ENCODE peak calls at places on chromosomes 5 and 9, in four cellular contexts. N is prostate gland, V is H9, G is ovary. M is an unnamed sample.

GRCh38 chr5:51488803-51489642 is 105.8 kb downstream of the ISL1 start:
- DNase-seq in G (no peak), N (no peak), V (no peak), M (no peak)

GRCh38 chr9:8887369-8887768 is 1087.8 kb upstream of the DMAC1 start:
- DNase-seq in G (no peak), V (no peak), N (no peak), M (no peak)

GRCh38 chr9:85118990-85119755 is 449.6 kb downstream of the NTRK2 start:
- DNase-seq in N (no peak), V (no peak), G (no peak), M (no peak)

GRCh38 chr5:150309101-150309897 is 6.6 kb upstream of the ARSI start:
- DNase-seq in G (no peak), V (no peak), N (no peak), M (no peak)

GRCh38 chr9:98248737-98249474 is 6.5 kb downstream of the TBC1D2 start:
- DNase-seq in G (no peak), V (no peak), N (peak; percentile 90), M (no peak)

GRCh38 chr9:36742264-36742663 is 169.6 kb downstream of the MELK start:
- DNase-seq in N (no peak), V (no peak), G (no peak), M (no peak)

GRCh38 chr5:97231025-97231636 is 48.1 kb upstream of the RIOK2 start:
- DNase-seq in G (no peak), N (peak; percentile 34), V (peak; percentile 30), M (peak; percentile 58)

GRCh38 chr9:87336407-87336806 is 161.3 kb upstream of the DAPK1 start:
- DNase-seq in N (no peak), G (no peak), V (no peak), M (peak; percentile 3)

GRCh38 chr9:104784098-104784497 is 20.2 kb downstream of the NIPSNAP3B start:
- DNase-seq in N (no peak), V (no peak), G (no peak), M (no peak)

GRCh38 chr5:42022383-42022782 is 97.3 kb downstream of the FBXO4 start:
- DNase-seq in G (no peak), N (no peak), V (no peak), M (no peak)

GRCh38 chr5:11248958-11249357 is 487.9 kb upstream of the DAP start:
- DNase-seq in N (no peak), G (no peak), V (no peak), M (no peak)

GRCh38 chr9:130119521-130120206 is 52.5 kb upstream of the NCS1 start:
- DNase-seq in V (no peak), N (no peak), G (no peak), M (no peak)

GRCh38 chr9:130117816-130118632 is 54.2 kb upstream of the NCS1 start:
- DNase-seq in V (no peak), G (no peak), N (no peak), M (no peak)

GRCh38 chr9:130117376-130117775 is 54.8 kb upstream of the NCS1 start:
- DNase-seq in V (no peak), G (no peak), N (no peak), M (no peak)

GRCh38 chr9:130120207-130120587 is 52.0 kb upstream of the NCS1 start:
- DNase-seq in V (no peak), G (no peak), N (no peak), M (no peak)

GRCh38 chr9:130118841-130119520 is 53.2 kb upstream of the NCS1 start:
- DNase-seq in V (peak; percentile 74), N (no peak), G (no peak), M (no peak)
- TF ChIP-seq CTCF in V (no peak), N (no peak), G (no peak), M (no peak)

GRCh38 chr9:76761448-76761847 is 2.8 kb upstream of the PCA3 start:
- DNase-seq in G (no peak), N (no peak), V (no peak), M (no peak)
- TF ChIP-seq CTCF in G (no peak), N (peak; percentile 14), V (peak; percentile 47), M (peak; percentile 36)

DNA sequence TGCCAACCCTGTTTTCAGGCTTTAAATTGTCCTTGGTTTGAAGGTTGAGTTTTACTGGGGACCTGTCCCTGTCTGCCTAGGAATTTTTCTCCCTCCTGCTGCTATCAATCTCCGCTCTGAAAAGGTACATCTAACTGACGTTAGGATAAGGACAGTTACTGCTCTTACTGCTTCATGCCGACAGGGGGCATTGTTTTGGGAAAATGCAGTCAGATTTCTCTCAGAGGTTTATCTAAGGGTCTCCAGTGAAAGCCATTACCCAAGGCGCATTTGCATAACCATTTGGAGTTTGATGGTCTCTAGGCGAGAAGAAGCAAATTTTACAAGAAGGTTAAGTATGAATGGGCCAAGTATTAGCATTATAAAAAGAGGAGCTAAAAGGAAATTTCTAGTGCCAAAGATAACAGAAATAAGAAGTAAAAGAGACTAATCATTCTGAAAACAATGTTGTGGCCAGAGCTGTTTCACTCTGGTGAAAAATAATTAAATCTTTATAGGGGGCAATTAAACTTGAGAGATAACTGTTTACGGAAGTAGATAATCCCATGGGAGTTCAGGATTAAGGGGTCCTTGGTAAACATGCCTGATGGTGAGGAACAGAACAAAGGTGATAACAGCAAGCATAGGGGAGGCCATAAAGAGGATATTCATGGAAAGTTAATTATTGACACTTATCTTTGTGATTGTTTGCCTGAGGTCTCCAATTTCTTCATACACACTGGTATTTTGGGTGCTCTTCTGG is 605.0 kb downstream of the MTRR start:
- DNase-seq in N (no peak), V (peak; percentile 59), G (no peak), M (no peak)
- TF ChIP-seq CTCF in N (no peak), V (peak; percentile 74), G (no peak), M (peak; percentile 27)

DNA sequence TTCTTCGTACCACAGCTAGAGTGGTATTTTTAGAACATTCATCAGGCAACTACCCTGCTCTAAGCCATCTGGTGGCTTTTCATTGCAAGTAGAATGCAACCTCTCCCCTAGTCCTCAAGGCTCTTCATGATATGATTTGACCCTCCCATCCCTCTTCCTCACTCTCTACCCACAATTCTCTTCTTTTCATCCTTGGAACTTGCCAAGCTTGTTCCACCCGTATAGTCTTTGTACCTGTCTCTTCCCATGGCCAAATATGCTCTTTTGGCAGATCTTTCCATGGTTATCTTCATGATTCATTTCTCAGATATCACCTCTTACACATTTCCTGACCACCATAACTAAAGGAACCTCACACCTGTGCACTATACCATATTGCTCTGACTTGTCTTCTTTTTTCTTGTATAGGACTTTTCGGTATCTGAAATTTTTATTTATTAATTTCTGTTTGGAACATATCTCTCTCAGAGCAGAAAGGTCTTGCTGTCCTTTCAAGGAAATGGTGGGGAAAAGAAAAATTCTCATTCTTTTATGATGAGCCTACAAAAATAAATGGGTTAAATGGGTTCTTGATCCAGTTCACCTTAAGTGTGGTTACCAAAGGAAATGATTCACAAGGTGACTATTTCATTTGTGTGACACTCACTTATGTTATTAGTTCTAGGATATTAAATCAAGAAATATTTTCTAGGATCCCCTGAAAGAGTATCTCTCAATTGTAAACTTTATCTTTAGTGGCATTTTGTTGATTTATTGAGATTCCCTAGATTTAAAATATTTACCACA is 3.7 kb upstream of the CD274 start:
- DNase-seq in N (no peak), G (no peak), V (no peak), M (no peak)
- TF ChIP-seq CTCF in N (no peak), G (no peak), V (no peak), M (no peak)

DNA sequence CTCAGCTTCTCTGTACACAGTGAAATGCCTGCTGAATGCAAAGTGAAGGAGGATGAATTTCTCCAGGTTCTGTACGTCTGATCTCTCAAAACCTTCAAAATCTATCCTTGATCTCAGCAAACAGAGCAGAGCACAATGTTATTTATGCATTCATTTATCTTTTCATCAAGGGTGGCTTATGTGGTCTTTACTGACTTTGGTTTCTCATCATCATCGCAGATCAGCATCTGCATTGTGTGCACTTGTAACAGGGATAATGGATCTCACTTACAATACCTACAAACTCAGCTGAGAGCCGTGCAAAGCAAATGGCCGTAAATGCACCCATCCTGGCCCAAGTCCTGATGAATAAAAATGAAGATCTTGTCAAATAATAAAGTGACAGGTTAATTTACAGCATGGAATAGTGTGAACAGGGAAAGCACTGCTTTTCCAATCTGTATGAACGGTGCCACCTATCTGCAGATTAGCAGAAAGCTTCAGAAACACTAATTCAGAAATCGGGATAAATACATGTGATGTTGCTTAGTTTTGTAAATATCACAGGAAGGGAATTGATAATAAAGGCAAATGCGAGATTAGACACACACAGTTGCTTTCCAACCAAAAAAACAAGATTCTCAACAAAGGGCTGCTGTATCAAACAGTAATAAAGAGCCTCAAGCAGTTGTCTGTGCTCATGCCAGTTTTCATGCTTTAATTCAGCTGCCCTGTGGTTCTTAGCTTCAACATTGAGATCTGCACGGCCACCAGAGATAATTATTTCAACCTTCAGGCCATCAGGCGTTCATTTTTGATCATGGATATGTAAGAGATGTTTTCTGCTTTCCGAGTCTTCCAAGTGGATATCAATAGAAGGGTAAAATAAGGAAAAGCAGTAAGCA is 153.3 kb upstream of the POU5F2 start:
- DNase-seq in N (no peak), V (no peak), G (no peak), M (no peak)
- TF ChIP-seq CTCF in N (no peak), V (peak; percentile 58), G (no peak), M (peak; percentile 72)

DNA sequence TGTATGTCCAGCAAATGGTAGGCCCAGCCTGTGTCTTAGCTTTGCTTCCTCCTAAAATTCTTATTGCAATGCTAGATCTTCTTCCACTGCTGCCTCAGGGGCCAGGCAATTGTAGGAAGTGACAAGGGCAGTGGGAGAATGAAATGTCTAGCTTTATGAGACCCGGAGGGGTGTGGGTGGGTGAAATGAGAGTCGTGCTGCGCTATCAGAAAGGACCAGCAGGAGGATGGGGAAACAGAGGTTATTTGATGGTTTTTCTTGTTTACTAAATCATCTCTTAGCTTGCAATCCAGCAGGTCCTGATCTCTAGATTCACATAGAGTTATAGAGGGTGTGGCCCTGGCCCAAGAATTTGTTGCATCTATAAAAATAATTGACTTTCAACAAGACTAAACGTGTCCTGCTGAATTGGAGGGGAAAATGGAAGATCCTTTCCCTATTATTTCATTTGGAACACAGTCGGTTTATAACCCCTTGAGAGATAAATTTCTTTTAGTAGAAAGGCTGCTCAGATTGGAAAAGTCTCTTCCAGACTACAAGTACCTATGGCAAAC is 43.6 kb downstream of the ZNF366 start:
- DNase-seq in G (no peak), V (no peak), N (peak; percentile 39), M (no peak)
- TF ChIP-seq CTCF in G (no peak), V (peak; percentile 47), N (no peak), M (no peak)

DNA sequence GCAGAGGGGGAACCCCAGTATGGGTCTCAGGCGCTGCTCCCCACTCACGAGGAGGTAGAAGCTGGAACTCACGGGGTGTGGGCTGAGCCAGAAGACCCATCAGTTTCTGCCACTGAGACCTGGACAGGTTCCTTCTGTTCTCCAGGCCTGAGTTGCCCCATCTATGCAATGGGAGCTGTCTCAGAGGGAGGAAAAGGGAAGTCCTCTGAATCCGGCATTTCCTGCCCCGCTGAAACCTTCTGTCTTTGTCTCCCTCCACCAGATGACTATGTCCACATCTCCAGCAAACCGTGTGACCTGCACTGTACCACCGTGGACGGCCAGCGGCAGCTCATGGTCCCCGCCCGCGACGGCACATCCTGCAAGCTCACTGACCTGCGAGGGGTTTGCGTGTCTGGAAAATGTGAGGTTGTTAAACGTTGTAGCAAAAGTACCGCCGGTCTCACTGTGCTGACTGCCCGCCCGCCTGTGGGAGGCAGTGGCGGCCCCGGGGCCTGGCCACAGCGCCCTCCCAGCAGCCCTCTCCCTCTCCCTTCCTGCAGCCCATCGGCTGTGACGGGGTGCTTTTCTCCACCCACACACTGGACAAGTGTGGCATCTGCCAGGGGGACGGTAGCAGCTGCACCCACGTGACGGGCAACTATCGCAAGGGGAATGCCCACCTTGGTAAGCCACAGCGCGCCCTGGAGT is 6.0 kb downstream of the ADAMTSL2 start:
- DNase-seq in V (no peak), G (no peak), N (no peak), M (no peak)
- TF ChIP-seq CTCF in V (peak; percentile 55), G (no peak), N (no peak), M (no peak)